ENCODE peak calls at places on chromosomes 11 and 22, in seven cellular contexts. W is right atrium auricular region, U is mammary epithelial cell, C is heart right ventricle, A is colonic mucosa, X is heart left ventricle, Z is HCT116. Y is an unnamed sample.

GRCh38 chr11:119902656-119903181 is 173.7 kb upstream of the NECTIN1 start:
- DNase-seq in W (no peak), U (no peak), C (no peak), A (peak; percentile 51), X (no peak), Z (no peak), Y (no peak)

GRCh38 chr22:21866821-21867527 is 471 bp downstream of the MAPK1 start:
- DNase-seq in W (no peak), U (no peak), C (no peak), A (peak; percentile 38), X (peak; percentile 23), Z (no peak), Y (no peak)

GRCh38 chr11:58075781-58076180 is 45.0 kb downstream of the OR6Q1 start:
- DNase-seq in W (no peak), U (peak; percentile 80), C (no peak), A (no peak), X (no peak), Z (no peak), Y (peak; percentile 82)

GRCh38 chr11:28615542-28615941 is 507.4 kb downstream of the METTL15 start:
- DNase-seq in W (no peak), U (no peak), C (no peak), A (no peak), X (no peak), Z (no peak), Y (no peak)

GRCh38 chr22:35958334-35958733 is 70.3 kb downstream of the RBFOX2 start:
- DNase-seq in W (no peak), U (no peak), C (no peak), A (no peak), X (no peak), Z (no peak), Y (no peak)

GRCh38 chr11:113985906-113986305 is 11.0 kb downstream of the HTR3A start:
- DNase-seq in W (no peak), U (no peak), C (no peak), A (no peak), X (no peak), Z (no peak), Y (no peak)

GRCh38 chr11:129215506-129216245 is 23.6 kb upstream of the ARHGAP32 start:
- DNase-seq in W (no peak), U (peak; percentile 51), C (no peak), A (no peak), X (no peak), Z (no peak), Y (peak; percentile 40)

GRCh38 chr11:133507185-133507584 is 25.1 kb downstream of the OPCML start:
- DNase-seq in W (no peak), U (no peak), C (no peak), A (no peak), X (no peak), Z (no peak), Y (no peak)

GRCh38 chr11:9269492-9270030 is 4.4 kb upstream of the DENND5A start:
- DNase-seq in W (no peak), U (no peak), C (no peak), A (peak; percentile 56), X (no peak), Z (no peak), Y (no peak)

GRCh38 chr22:41831383-41831782 is 1.5 kb upstream of the SREBF2 start:
- DNase-seq in W (no peak), U (no peak), C (no peak), A (no peak), X (no peak), Z (no peak), Y (no peak)

GRCh38 chr11:14029415-14029814 is 66.9 kb downstream of the SPON1 start:
- DNase-seq in W (no peak), U (no peak), C (no peak), A (peak; percentile 56), X (no peak), Z (no peak), Y (no peak)

GRCh38 chr11:96134622-96135021 is 208.4 kb downstream of the MAML2 start:
- DNase-seq in W (no peak), U (peak; percentile 55), C (no peak), A (no peak), X (no peak), Z (no peak), Y (peak; percentile 55)

GRCh38 chr11:59012942-59013256 is 73.2 kb upstream of the GLYATL1B start:
- DNase-seq in W (no peak), U (no peak), C (no peak), A (no peak), X (no peak), Z (no peak), Y (no peak)

GRCh38 chr11:128713595-128713994 is 19.7 kb downstream of the FLI1 start:
- DNase-seq in W (peak; percentile 48), U (peak; percentile 31), C (no peak), A (no peak), X (no peak), Z (no peak), Y (no peak)

GRCh38 chr11:39932996-39933395 is 1526.5 kb downstream of the LRRC4C start:
- DNase-seq in W (no peak), U (no peak), C (no peak), A (no peak), X (no peak), Z (no peak), Y (no peak)

DNA sequence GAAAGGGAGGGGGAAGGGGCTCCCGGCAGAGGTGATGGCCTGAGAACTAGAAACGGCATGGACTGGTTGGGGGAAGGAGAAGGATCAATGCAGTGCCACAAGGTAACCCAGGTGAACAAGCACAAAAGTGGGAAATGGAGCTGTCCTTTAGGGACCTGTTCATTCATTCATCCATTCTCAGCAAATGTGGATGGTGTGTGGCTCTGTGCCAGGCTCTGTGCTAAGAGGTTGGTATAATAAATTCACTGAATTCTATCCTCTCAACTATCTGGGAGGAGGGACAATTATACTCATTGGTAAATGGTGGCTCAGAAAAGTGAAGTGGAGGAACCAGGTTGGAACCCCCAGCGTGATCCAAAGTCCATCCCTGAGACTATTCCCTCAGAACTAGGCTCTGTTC is 18.6 kb upstream of the ARAP1 start:
- DNase-seq in W (no peak), U (no peak), C (no peak), A (no peak), X (no peak), Z (no peak), Y (no peak)
- H3K4me1 ChIP-seq in W (no peaks in the 10 kb centered on the region), U (peaks cover 18% of the 10 kb centered on the region), C (peaks cover 9% of the 10 kb centered on the region), A (peaks cover 10% of the 10 kb centered on the region), X (peaks cover 14% of the 10 kb centered on the region), Z (no peaks in the 10 kb centered on the region), Y (peaks cover 9% of the 10 kb centered on the region)

DNA sequence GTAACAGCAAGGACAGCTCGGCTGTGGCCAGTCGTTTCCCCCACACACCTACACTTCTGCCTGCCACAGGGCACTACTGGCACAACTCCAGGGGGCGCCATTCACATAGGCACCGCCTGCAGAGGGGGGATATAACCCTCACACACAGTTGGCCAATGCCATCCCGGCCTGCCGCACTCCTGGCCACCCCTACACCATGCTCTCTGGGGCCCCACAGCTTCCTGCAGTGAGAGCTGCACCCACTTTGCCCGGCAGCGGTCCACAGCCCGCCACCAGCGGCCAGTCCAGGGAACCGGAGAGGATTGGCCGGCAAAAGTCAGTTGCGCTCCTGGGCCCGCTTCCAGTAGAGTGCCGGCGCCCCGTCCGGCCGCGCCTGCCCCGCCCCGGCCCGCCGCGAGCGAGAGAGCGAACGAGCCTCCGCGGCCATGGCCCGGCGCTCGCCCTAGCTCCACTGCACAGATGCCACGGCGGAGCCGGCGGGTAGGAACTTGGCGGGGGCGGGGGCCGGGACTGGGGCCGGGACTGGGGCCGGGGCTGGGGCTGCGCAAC is 25.6 kb upstream of the SUSD2 start:
- DNase-seq in W (peak; percentile 82), U (peak; percentile 61), C (peak; percentile 86), A (peak; percentile 78), X (peak; percentile 87), Z (no peak), Y (peak; percentile 8)
- H3K4me1 ChIP-seq in W (no peaks in the 10 kb centered on the region), U (peaks cover 30% of the 10 kb centered on the region), C (peaks cover 42% of the 10 kb centered on the region), A (peaks cover 17% of the 10 kb centered on the region), X (peaks cover 61% of the 10 kb centered on the region), Z (peaks cover 18% of the 10 kb centered on the region), Y (peaks cover 3% of the 10 kb centered on the region)

GRCh38 chr11:117710211-117710610 is 86.8 kb downstream of the DSCAML1 start:
- DNase-seq in W (no peak), U (no peak), C (no peak), A (no peak), X (no peak), Z (no peak), Y (no peak)
- H3K4me1 ChIP-seq in W (no peaks in the 10 kb centered on the region), U (no peaks in the 10 kb centered on the region), C (no peaks in the 10 kb centered on the region), A (no peaks in the 10 kb centered on the region), X (peaks cover 4% of the 10 kb centered on the region), Z (no peaks in the 10 kb centered on the region), Y (no peaks in the 10 kb centered on the region)

GRCh38 chr11:35173620-35174278 is 34.8 kb downstream of the CD44 start:
- DNase-seq in W (no peak), U (no peak), C (no peak), A (no peak), X (no peak), Z (no peak), Y (no peak)

GRCh38 chr11:35174666-35175065 is 35.7 kb downstream of the CD44 start:
- DNase-seq in W (no peak), U (no peak), C (no peak), A (no peak), X (no peak), Z (no peak), Y (no peak)

GRCh38 chr11:35170503-35170902 is 31.5 kb downstream of the CD44 start:
- DNase-seq in W (no peak), U (no peak), C (no peak), A (no peak), X (no peak), Z (no peak), Y (no peak)

GRCh38 chr11:35171226-35171625 is 32.3 kb downstream of the CD44 start:
- DNase-seq in W (no peak), U (no peak), C (no peak), A (no peak), X (no peak), Z (no peak), Y (no peak)

GRCh38 chr11:35173011-35173511 is 34.1 kb downstream of the CD44 start:
- DNase-seq in W (no peak), U (no peak), C (no peak), A (peak; percentile 72), X (no peak), Z (no peak), Y (no peak)
- H3K4me1 ChIP-seq in W (no peaks in the 10 kb centered on the region), U (peaks cover 51% of the 10 kb centered on the region), C (peaks cover 13% of the 10 kb centered on the region), A (peaks cover 5% of the 10 kb centered on the region), X (peaks cover 28% of the 10 kb centered on the region), Z (peaks cover 70% of the 10 kb centered on the region), Y (peaks cover 65% of the 10 kb centered on the region)

GRCh38 chr11:99739464-99740089 is 718.8 kb downstream of the CNTN5 start:
- DNase-seq in W (no peak), U (peak; percentile 1), C (no peak), A (no peak), X (no peak), Z (no peak), Y (no peak)
- H3K4me1 ChIP-seq in W (no peaks in the 10 kb centered on the region), U (no peaks in the 10 kb centered on the region), C (no peaks in the 10 kb centered on the region), A (no peaks in the 10 kb centered on the region), X (no peaks in the 10 kb centered on the region), Z (no peaks in the 10 kb centered on the region), Y (no peaks in the 10 kb centered on the region)

DNA sequence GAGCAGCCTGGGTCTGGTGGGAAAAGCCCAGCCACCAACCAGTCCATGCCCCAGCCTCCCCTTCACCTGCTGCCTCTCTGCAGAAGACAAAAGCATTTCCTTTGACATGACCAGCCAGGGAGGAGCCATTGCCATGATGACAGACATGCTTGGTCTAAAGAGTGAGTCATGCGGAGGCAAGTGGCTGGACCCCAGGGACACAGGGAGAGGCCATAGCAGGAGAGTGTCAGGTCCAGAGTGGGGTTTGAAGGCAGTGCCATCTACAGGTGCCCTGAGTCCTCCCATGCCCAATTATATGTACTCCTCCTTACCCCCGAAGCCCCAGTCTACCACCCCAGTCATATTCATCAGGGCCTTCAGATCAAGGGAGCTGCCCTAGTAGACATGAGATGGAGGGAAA is 67.4 kb downstream of the SCN3B start:
- DNase-seq in W (no peak), U (no peak), C (no peak), A (no peak), X (no peak), Z (no peak), Y (no peak)
- H3K4me1 ChIP-seq in W (no peaks in the 10 kb centered on the region), U (no peaks in the 10 kb centered on the region), C (peaks cover 5% of the 10 kb centered on the region), A (no peaks in the 10 kb centered on the region), X (peaks cover 18% of the 10 kb centered on the region), Z (peaks cover 12% of the 10 kb centered on the region), Y (no peaks in the 10 kb centered on the region)

Y was measured in foreskin keratinocyte.